ENCODE peak calls at places on chromosomes 7 and 10, in seven cellular contexts. P is A549, X is IMR-90, D is heart left ventricle, U is suprapubic skin, M is ovary, H is uterus. A is an unnamed sample.

GRCh38 chr10:5654218-5654755 is 12.1 kb downstream of the ASB13 start:
- DNase-seq in U (no peak), D (no peak), H (no peak), M (no peak), X (no peak), P (no peak), A (no peak)

GRCh38 chr7:29369909-29370488 is 175.4 kb downstream of the CHN2 start:
- DNase-seq in P (no peak), M (no peak), D (no peak), H (no peak), U (no peak), X (no peak), A (no peak)

GRCh38 chr10:88881922-88882645 is 2.0 kb downstream of the STAMBPL1 start:
- DNase-seq in D (no peak), X (no peak), H (no peak), U (no peak), M (no peak), P (no peak), A (no peak)

GRCh38 chr7:9869151-9869550 is 1104.5 kb upstream of the PHF14 start:
- DNase-seq in D (no peak), U (no peak), M (no peak), P (no peak), X (no peak), H (no peak), A (no peak)

GRCh38 chr10:65040796-65041195 is 1519.6 kb downstream of the REEP3 start:
- DNase-seq in U (no peak), X (no peak), H (no peak), M (no peak), D (no peak), P (no peak), A (no peak)

GRCh38 chr10:119493155-119493554 is 49.4 kb downstream of the RGS10 start:
- DNase-seq in D (no peak), M (no peak), H (no peak), X (no peak), P (no peak), U (no peak), A (no peak)

GRCh38 chr10:1050555-1050954 is 1.6 kb upstream of the IDI1 start:
- DNase-seq in D (no peak), H (no peak), P (peak; percentile 49), U (no peak), X (no peak), M (no peak), A (no peak)

GRCh38 chr7:25812086-25812855 is 339.7 kb upstream of the NFE2L3 start:
- DNase-seq in M (no peak), X (no peak), U (no peak), H (no peak), D (no peak), P (no peak), A (no peak)

GRCh38 chr10:89516149-89516832 is 19.1 kb downstream of the SLC16A12 start:
- DNase-seq in M (peak; percentile 44), H (peak; percentile 68), P (no peak), X (peak; percentile 98), D (peak; percentile 61), U (no peak), A (peak; percentile 37)

GRCh38 chr7:87858427-87859100 is 17.6 kb downstream of the SLC25A40 start:
- DNase-seq in D (no peak), H (no peak), M (no peak), P (no peak), U (no peak), X (no peak), A (no peak)

GRCh38 chr7:129522088-129522970 is 20.0 kb downstream of the SMKR1 start:
- DNase-seq in D (no peak), M (no peak), U (no peak), X (no peak), P (no peak), H (no peak), A (no peak)

GRCh38 chr7:127996253-127997071 is 34.8 kb downstream of the LRRC4 start:
- DNase-seq in U (no peak), M (no peak), H (no peak), P (no peak), D (no peak), X (no peak), A (no peak)

GRCh38 chr7:127995157-127995865 is 35.9 kb downstream of the LRRC4 start:
- DNase-seq in M (no peak), H (no peak), D (no peak), X (peak; percentile 72), U (no peak), P (no peak), A (peak; percentile 56)

GRCh38 chr7:127993317-127993716 is 37.9 kb downstream of the LRRC4 start:
- DNase-seq in H (no peak), X (no peak), U (no peak), P (no peak), M (no peak), D (no peak), A (no peak)

GRCh38 chr7:127995866-127996215 is 35.4 kb downstream of the LRRC4 start:
- DNase-seq in P (no peak), M (no peak), X (no peak), H (no peak), D (no peak), U (no peak), A (peak; percentile 51)

DNA sequence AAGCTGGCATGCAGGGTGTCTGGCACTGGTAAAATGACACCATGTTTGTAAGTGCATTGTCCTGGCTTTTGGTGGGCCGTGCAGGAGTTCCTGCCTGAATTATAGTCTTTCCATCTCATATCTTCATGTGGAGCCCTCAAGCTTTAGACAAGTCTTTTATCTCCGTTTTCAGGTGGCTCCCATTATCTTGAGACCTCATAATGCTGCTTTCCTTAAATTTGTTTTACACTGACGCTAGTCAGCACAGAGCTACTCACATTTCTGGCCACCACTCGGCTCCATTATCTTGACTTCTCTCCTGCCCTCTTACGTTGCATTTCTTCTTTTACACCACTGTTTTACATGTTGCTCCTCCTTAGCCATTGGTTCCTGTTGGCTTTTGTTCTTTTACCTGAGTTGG is 37.2 kb downstream of the LRRC4 start:
- DNase-seq in U (no peak), M (no peak), P (no peak), H (no peak), X (no peak), D (no peak), A (no peak)
- TF ChIP-seq POLR2A in U (no peak), M (no peak), P (no peak), H (no peak), X (no peak), D (no peak), A (no peak)

DNA sequence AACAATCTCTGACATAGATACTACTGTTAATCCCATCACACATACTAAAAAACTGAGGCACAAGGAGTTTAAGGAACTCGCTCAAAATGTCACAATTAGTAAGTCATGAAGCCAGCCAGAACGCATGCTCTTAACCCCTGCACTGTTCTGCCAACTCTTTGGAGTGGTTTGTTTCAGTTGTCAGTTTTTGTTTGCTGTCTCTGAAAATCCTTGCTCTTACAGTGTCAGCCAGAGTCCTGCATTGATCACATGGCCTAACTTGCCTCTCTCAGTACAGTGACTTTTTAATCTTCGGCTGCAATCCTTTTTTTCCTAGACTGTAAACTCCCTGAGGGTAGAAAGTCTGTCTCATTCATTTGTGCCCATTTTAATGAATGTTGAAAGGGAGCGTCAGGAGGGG is 753.8 kb downstream of the AUTS2 start:
- DNase-seq in P (no peak), D (no peak), M (no peak), X (no peak), H (no peak), U (no peak), A (no peak)
- H3K9me3 ChIP-seq in P (no peaks in the 10 kb centered on the region), D (no peaks in the 10 kb centered on the region), M (no peaks in the 10 kb centered on the region), X (no peaks in the 10 kb centered on the region), H (no peaks in the 10 kb centered on the region), U (no peaks in the 10 kb centered on the region), A (no peaks in the 10 kb centered on the region)

GRCh38 chr10:20492447-20492846 is 404.7 kb downstream of the NEBL start:
- DNase-seq in U (no peak), D (no peak), X (no peak), M (no peak), H (no peak), P (peak; percentile 1), A (no peak)
- TF ChIP-seq CTCF in U (no peak), D (no peak), X (no peak), M (no peak), H (no peak), P (no peak), A (no peak)

GRCh38 chr10:43393606-43394360 is 15.2 kb downstream of the HNRNPF start:
- DNase-seq in P (no peak), D (no peak), X (no peak), U (no peak), H (no peak), M (no peak), A (no peak)

GRCh38 chr10:43395571-43396060 is 13.4 kb downstream of the HNRNPF start:
- DNase-seq in M (peak; percentile 51), H (peak; percentile 21), X (peak; percentile 28), D (no peak), P (no peak), U (peak; percentile 77), A (peak; percentile 39)

GRCh38 chr10:43396928-43397624 is 11.9 kb downstream of the HNRNPF start:
- DNase-seq in X (peak; percentile 72), H (peak; percentile 72), M (peak; percentile 80), U (peak; percentile 96), P (peak; percentile 91), D (peak; percentile 92), A (peak; percentile 91)

GRCh38 chr10:43394868-43395267 is 14.1 kb downstream of the HNRNPF start:
- DNase-seq in U (no peak), X (no peak), M (no peak), H (no peak), P (no peak), D (no peak), A (no peak)

GRCh38 chr10:43396061-43396927 is 12.7 kb downstream of the HNRNPF start:
- DNase-seq in U (peak; percentile 86), P (peak; percentile 78), D (peak; percentile 92), X (peak; percentile 58), H (peak; percentile 76), M (peak; percentile 86), A (peak; percentile 81)
- TF ChIP-seq POLR2A in U (no peak), P (peak; percentile 50), D (no peak), X (peak; percentile 60), H (no peak), M (no peak), A (peak; percentile 9)

GRCh38 chr7:145350334-145350733 is 514.5 kb upstream of the TPK1 start:
- DNase-seq in H (no peak), M (no peak), U (no peak), X (no peak), P (no peak), D (no peak), A (no peak)
- H3K9me3 ChIP-seq in H (no peaks in the 10 kb centered on the region), M (no peaks in the 10 kb centered on the region), U (no peaks in the 10 kb centered on the region), X (peaks cover 6% of the 10 kb centered on the region), P (no peaks in the 10 kb centered on the region), D (peaks cover 16% of the 10 kb centered on the region), A (no peaks in the 10 kb centered on the region)